ENCODE peak calls at places on chromosomes 1 and 21, in nine cellular contexts. J is NCI-H1105; L is non-pigmented ciliary epithelial cell; Y is NCI-H510A; U is stimulated activated CD4-positive, alpha-beta T cell treated with anti-CD3 and anti-CD28 coated beads, Interleukin-4, amount 100 ng/mL, for 1 hour; G is left lung; X is DMS79; T is activated T-helper 1 cell treated with anti-CD3 and anti-CD28 coated beads, Interleukin-2, amount 50 U/mL, for 16 hours; N is A549. V is an unnamed sample.

GRCh38 chr21:36535618-36536241 is 55.8 kb upstream of the CLDN14 start:
- DNase-seq in J (no peak), L (no peak), Y (no peak), U (no peak), G (no peak), X (no peak), T (no peak), N (no peak), V (no peak)

GRCh38 chr1:48332115-48332514 is 109.6 kb downstream of the SLC5A9 start:
- DNase-seq in J (no peak), L (no peak), Y (no peak), U (no peak), G (no peak), X (no peak), T (no peak), N (no peak), V (no peak)

GRCh38 chr1:33257759-33258712 is 1.7 kb downstream of the ZNF362 start:
- DNase-seq in J (no peak), L (no peak), Y (no peak), U (no peak), G (peak), X (no peak), T (no peak), N (no peak), V (no peak)

GRCh38 chr1:231806623-231807470 is 180.3 kb downstream of the DISC1 start:
- DNase-seq in J (peak), L (no peak), Y (no peak), U (peak), G (peak), X (peak), T (no peak), N (peak), V (peak)

GRCh38 chr1:152107289-152107983 is 7.8 kb downstream of the TCHH start:
- DNase-seq in J (no peak), L (no peak), Y (no peak), U (no peak), G (peak), X (no peak), T (no peak), N (peak), V (no peak)

GRCh38 chr1:160040481-160040880 is 8.7 kb upstream of the PIGM start:
- DNase-seq in J (no peak), L (no peak), Y (no peak), U (no peak), G (no peak), X (no peak), T (no peak), N (no peak), V (no peak)

GRCh38 chr1:19179597-19180271 is 30.3 kb downstream of the UBR4 start:
- DNase-seq in J (no peak), L (no peak), Y (no peak), U (no peak), G (no peak), X (no peak), T (no peak), N (peak), V (peak)

GRCh38 chr1:180515857-180516388 is 13.5 kb upstream of the ACBD6 start:
- DNase-seq in J (peak), L (no peak), Y (peak), U (peak), G (peak), X (peak), T (peak), N (peak), V (peak)

GRCh38 chr21:40997831-40998230 is 150.9 kb upstream of the DSCAM start:
- DNase-seq in J (no peak), L (no peak), Y (no peak), U (no peak), G (no peak), X (no peak), T (no peak), N (no peak), V (no peak)

GRCh38 chr1:153465728-153466625 is 5.5 kb upstream of the S100A7 start:
- DNase-seq in J (no peak), L (no peak), Y (no peak), U (peak), G (peak), X (no peak), T (peak), N (peak), V (peak)

GRCh38 chr1:54177726-54178125 is 22.1 kb downstream of the CYB5RL start:
- DNase-seq in J (no peak), L (no peak), Y (no peak), U (no peak), G (no peak), X (no peak), T (no peak), N (no peak), V (no peak)